ENCODE peak calls at places on chromosomes 5 and 9, in seven cellular contexts. J is right cardiac atrium; H is thoracic aorta; I is lung; X is HepG2; S is CD4-positive, alpha-beta T cell; U is CD4-positive, CD25-positive, alpha-beta regulatory T cell. E is an unnamed sample.
A peak's percentile ranks its signal among the peaks of the same experiment; 100 is the strongest.

GRCh38 chr5:129915415-129915814 is 11.2 kb downstream of the CHSY3 start:
- ATAC-seq in I (no peak), J (no peak), S (no peak), H (no peak), U (no peak), X (no peak), E (no peak)

GRCh38 chr5:159427180-159428012 is 97.1 kb upstream of the IL12B start:
- ATAC-seq in U (peak; percentile 37), S (no peak), I (no peak), J (no peak), X (no peak), H (no peak), E (no peak)

GRCh38 chr9:27261517-27262211 is 35.3 kb downstream of the EQTN start:
- ATAC-seq in I (peak; percentile 54), H (no peak), J (no peak), X (peak; percentile 88), S (no peak), U (no peak), E (no peak)

GRCh38 chr5:7078901-7079300 is 317.0 kb upstream of the ADCY2 start:
- ATAC-seq in I (no peak), S (no peak), X (peak; percentile 50), H (peak; percentile 54), J (no peak), U (no peak), E (no peak)

GRCh38 chr9:22256381-22256780 is 190.2 kb upstream of the DMRTA1 start:
- ATAC-seq in H (no peak), X (no peak), J (no peak), U (no peak), S (no peak), I (no peak), E (no peak)

GRCh38 chr5:56664025-56664424 is 151.3 kb upstream of the MAP3K1 start:
- ATAC-seq in S (no peak), H (no peak), U (no peak), J (no peak), I (no peak), X (no peak), E (no peak)

GRCh38 chr5:160445132-160445531 is 23.5 kb downstream of the PTTG1 start:
- ATAC-seq in I (no peak), J (no peak), S (no peak), H (no peak), U (no peak), X (no peak), E (no peak)

GRCh38 chr5:157292599-157292998 is 26.7 kb downstream of the CYFIP2 start:
- ATAC-seq in H (no peak), J (no peak), X (no peak), U (no peak), S (no peak), I (no peak), E (no peak)

GRCh38 chr9:69811329-69811989 is 9.2 kb upstream of the CFAP95 start:
- ATAC-seq in H (no peak), U (no peak), I (no peak), J (no peak), X (no peak), S (no peak), E (no peak)

GRCh38 chr5:88660326-88660946 is 222.5 kb downstream of the MEF2C start:
- ATAC-seq in J (no peak), I (no peak), U (no peak), H (no peak), S (no peak), X (no peak), E (no peak)

GRCh38 chr9:137405677-137406081 is 17.3 kb downstream of the EXD3 start:
- ATAC-seq in H (no peak), X (no peak), J (no peak), S (no peak), U (no peak), I (no peak), E (no peak)

GRCh38 chr9:19642256-19642655 is 146.6 kb downstream of the SLC24A2 start:
- ATAC-seq in S (no peak), H (no peak), X (peak; percentile 89), U (no peak), I (no peak), J (peak; percentile 34), E (no peak)

GRCh38 chr5:93385665-93386064 is 195.4 kb downstream of the NR2F1-AS1 start:
- ATAC-seq in H (no peak), U (no peak), X (no peak), J (no peak), S (no peak), I (no peak), E (no peak)

GRCh38 chr9:127451681-127452480 is 571 bp downstream of the LRSAM1 start:
- ATAC-seq in I (peak; percentile 14), U (no peak), H (peak; percentile 13), J (peak; percentile 47), S (peak; percentile 17), X (peak; percentile 21), E (peak; percentile 32)

DNA sequence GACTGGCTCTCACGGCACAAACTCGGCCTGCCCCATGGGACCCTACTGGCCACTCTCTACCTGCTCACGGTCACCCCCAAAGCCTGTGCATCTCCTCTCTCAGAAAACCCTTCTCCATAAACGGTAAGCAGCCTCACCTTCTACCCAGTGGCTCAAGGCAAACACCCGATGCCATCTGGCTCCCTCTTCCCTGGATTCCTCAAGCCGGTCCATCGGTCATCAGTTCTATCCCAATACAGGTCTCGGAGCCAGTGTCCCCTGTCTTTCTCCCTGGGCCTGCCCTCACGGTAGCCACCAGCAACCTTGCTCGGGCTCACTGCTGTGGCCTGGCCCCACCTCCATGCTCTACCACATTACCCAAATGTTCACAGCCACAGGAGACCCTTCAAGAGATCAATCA is 134.1 kb downstream of the ROR2 start:
- ATAC-seq in S (no peak), J (no peak), H (no peak), I (no peak), U (no peak), X (no peak), E (no peak)
- H3K27ac ChIP-seq in S (no peak overlapping the region), J (no peak overlapping the region), H (no peak overlapping the region), I (no peak overlapping the region), U (no peak overlapping the region), X (no peak overlapping the region), E (no peak overlapping the region)

DNA sequence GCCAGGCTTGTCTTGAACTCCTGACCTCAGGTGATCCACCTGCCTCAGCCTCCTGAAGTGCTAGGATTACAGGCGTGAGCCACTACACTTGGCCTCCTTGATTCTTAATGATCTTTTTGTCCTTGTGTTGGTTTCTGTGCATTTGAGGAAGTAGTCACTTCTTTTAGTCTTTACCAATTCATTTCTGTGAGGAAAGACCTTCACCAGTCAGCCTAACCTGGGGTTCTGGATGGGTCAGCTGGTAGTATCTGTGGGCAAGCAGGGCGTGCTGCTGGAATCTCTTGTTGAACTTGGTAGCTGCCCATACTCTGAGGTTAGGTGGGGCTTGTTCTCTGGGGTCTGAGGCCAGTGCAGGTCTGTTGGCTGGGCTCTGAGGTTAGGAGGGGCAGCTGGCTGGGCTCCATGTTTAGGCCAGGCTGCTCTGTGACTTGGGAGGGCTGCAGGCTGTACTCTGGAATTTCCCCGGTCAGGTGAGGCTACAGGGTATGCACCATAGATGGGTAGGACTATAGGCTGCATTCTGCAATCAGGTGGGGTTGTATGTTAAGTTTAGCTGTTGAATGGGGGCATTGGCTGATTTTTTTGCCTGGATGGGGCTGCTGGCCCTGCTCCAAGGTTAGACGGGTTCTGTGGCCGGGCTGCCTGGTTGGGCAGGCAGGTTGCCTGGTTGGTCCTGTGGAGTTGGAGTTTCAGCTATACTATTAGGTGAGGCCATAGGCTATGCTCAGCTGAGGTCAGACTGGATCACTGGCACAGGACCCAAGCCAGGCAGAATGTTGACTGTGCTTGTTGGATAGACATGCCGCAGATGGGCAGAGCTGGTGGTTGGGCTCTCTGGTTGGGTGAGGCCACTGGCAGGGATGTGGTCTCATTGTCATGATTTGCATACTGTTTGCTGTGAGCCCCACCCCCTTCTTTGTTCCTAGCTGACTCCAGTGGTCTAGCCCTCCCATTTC is 19.2 kb downstream of the UBAP1 start:
- ATAC-seq in X (peak; percentile 66), J (peak; percentile 31), H (no peak), I (no peak), U (no peak), S (no peak), E (no peak)
- H3K27ac ChIP-seq in X (no peak overlapping the region), J (no peak overlapping the region), H (no peak overlapping the region), I (no peak overlapping the region), U (no peak overlapping the region), S (no peak overlapping the region), E (no peak overlapping the region)

DNA sequence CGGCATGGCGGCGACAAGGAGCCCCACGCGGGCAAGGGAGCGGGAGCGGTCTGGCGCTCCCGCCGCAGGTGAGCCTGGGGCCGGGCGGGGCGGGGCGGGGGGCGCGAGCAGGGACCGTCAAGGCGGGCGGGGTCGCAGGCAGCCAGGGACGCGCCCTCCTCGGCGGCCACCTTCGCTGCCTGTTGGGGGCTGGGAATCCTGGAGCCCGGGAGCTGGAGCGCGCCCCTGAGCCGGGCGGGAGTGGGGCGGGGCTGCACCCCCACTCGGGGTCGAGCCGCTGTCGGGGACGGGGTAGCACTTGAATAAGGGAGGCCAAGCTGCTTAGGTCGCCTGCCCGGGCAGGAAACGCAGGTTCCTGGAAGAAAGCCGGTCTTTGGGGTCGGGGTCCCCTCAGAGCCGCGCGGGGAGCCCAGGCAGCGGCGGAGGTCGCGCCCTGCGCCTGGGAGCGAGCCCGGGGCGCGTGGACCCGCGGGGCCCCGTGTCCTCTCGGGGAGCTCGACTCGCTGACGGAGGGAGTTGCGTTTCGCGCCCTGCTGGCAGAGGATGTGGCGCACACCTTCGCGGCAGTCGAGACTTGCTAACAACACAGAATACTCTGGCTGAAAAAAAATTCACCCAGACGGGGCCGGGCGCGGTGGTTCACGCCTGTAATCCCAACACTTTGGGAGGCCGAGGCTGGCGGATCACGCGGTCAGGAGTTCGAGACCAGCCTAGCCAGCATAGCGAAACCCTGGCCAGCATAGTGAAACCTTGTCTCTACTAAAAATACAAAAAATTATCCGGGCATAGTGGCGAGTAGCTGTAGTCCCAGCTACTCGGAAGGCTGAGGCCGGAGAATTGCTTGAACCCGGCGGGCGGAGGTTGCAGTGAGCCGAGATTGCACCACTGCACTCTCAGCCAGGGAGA is 552 bp downstream of the OTULINL start:
- ATAC-seq in H (no peak), I (peak; percentile 53), J (peak; percentile 62), U (peak; percentile 88), X (peak; percentile 84), S (peak; percentile 89), E (peak; percentile 52)
- H3K27ac ChIP-seq in H (no peak overlapping the region), I (peak overlapping the region; percentile 91), J (no peak overlapping the region), U (peak overlapping the region; percentile 83), X (no peak overlapping the region), S (peak overlapping the region; percentile 79), E (peak overlapping the region; percentile 77)

DNA sequence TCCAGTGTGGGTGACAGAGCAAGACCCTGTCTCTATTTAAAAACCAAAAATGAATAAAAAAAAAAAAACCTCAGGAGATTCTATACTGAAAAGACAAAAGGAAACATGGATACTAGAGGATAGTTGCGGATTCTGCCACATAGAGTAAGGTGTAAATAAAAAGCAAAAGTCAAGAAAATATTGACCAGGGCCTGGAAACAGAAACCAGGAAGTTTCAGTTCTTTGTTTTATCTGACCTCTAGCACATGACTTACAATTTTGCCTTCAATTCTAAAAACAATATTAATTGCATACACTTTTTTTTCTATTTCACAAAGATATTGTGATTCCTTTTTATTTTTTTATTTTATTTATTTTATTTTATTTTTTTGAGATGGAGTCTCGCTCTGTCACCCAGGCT is 96.2 kb upstream of the NMUR2 start:
- ATAC-seq in J (no peak), H (no peak), U (no peak), S (no peak), I (no peak), X (no peak), E (no peak)
- H3K27ac ChIP-seq in J (no peak overlapping the region), H (no peak overlapping the region), U (no peak overlapping the region), S (no peak overlapping the region), I (no peak overlapping the region), X (no peak overlapping the region), E (no peak overlapping the region)

E was measured in gastroesophageal sphincter.